ENCODE peak calls at places on chromosomes 5 and 9, in four cellular contexts. One of them, this sample, is unnamed.
A peak's percentile ranks its signal among the peaks of the same experiment; 100 is the strongest.

GRCh38 chr5:172636279-172637050 is 4.6 kb upstream of the NEURL1B start:
- DNase-seq in H1: no peak
- DNase-seq in neuronal stem cell: no peak
- DNase-seq in trophoblast cell: no peak
- DNase-seq in this sample: no peak

GRCh38 chr9:77802512-77803293 is 154.6 kb upstream of the GNA14 start:
- DNase-seq in H1: no peak
- DNase-seq in neuronal stem cell: no peak
- DNase-seq in trophoblast cell: no peak
- DNase-seq in this sample: no peak

GRCh38 chr5:14420136-14420808 is 161.3 kb upstream of the OTULINL start:
- DNase-seq in H1: no peak
- DNase-seq in neuronal stem cell: no peak
- DNase-seq in trophoblast cell: no peak
- DNase-seq in this sample: no peak

GRCh38 chr5:170611446-170612088 is 107.7 kb downstream of the KCNIP1 start:
- DNase-seq in H1: no peak
- DNase-seq in neuronal stem cell: no peak
- DNase-seq in trophoblast cell: no peak
- DNase-seq in this sample: peak; percentile 24

GRCh38 chr5:39475055-39475454 is 50.3 kb upstream of the DAB2 start:
- DNase-seq in H1: no peak
- DNase-seq in neuronal stem cell: no peak
- DNase-seq in trophoblast cell: no peak
- DNase-seq in this sample: no peak

GRCh38 chr9:118059520-118060278 is 355.5 kb downstream of the TLR4 start:
- DNase-seq in H1: no peak
- DNase-seq in neuronal stem cell: peak; percentile 62
- DNase-seq in trophoblast cell: peak; percentile 55
- DNase-seq in this sample: peak; percentile 24

GRCh38 chr5:180798193-180798592 is 4.4 kb downstream of the MGAT1 start:
- DNase-seq in H1: no peak
- DNase-seq in neuronal stem cell: no peak
- DNase-seq in trophoblast cell: no peak
- DNase-seq in this sample: no peak

GRCh38 chr9:136303825-136304416 is at the start of gene CCDC187:
- DNase-seq in H1: no peak
- DNase-seq in neuronal stem cell: no peak
- DNase-seq in trophoblast cell: no peak
- DNase-seq in this sample: no peak

GRCh38 chr5:89729623-89730390 is 679.7 kb downstream of the CETN3 start:
- DNase-seq in H1: no peak
- DNase-seq in neuronal stem cell: no peak
- DNase-seq in trophoblast cell: no peak
- DNase-seq in this sample: peak; percentile 10

GRCh38 chr5:172746725-172747124 is 24.3 kb downstream of the DUSP1 start:
- DNase-seq in H1: no peak
- DNase-seq in neuronal stem cell: no peak
- DNase-seq in trophoblast cell: no peak
- DNase-seq in this sample: peak; percentile 82

GRCh38 chr9:33852216-33852826 is 35.4 kb downstream of the UBE2R2 start:
- DNase-seq in H1: peak; percentile 5
- DNase-seq in neuronal stem cell: peak; percentile 5
- DNase-seq in trophoblast cell: peak; percentile 70
- DNase-seq in this sample: peak; percentile 52

GRCh38 chr5:172523146-172523745 is 68.9 kb upstream of the SH3PXD2B start:
- DNase-seq in H1: no peak
- DNase-seq in neuronal stem cell: no peak
- DNase-seq in trophoblast cell: no peak
- DNase-seq in this sample: no peak

GRCh38 chr5:68730220-68731010 is 363.4 kb upstream of the SLC30A5 start:
- DNase-seq in H1: no peak
- DNase-seq in neuronal stem cell: no peak
- DNase-seq in trophoblast cell: peak; percentile 11
- DNase-seq in this sample: peak; percentile 77

GRCh38 chr9:7536310-7536939 is 263.2 kb downstream of the DMAC1 start:
- DNase-seq in H1: no peak
- DNase-seq in neuronal stem cell: peak; percentile 41
- DNase-seq in trophoblast cell: peak; percentile 68
- DNase-seq in this sample: peak; percentile 56

GRCh38 chr5:121630402-121630801 is 221.3 kb upstream of the FTMT start:
- DNase-seq in H1: no peak
- DNase-seq in neuronal stem cell: no peak
- DNase-seq in trophoblast cell: peak; percentile 42
- DNase-seq in this sample: no peak

GRCh38 chr5:122759310-122759709 is 15.6 kb upstream of the SNX2 start:
- DNase-seq in H1: no peak
- DNase-seq in neuronal stem cell: no peak
- DNase-seq in trophoblast cell: no peak
- DNase-seq in this sample: no peak

GRCh38 chr9:371349-371748 is 156.7 kb downstream of the DOCK8 start:
- DNase-seq in H1: no peak
- DNase-seq in neuronal stem cell: no peak
- DNase-seq in trophoblast cell: no peak
- DNase-seq in this sample: no peak

GRCh38 chr9:118170032-118170955 is 466.1 kb downstream of the TLR4 start:
- DNase-seq in H1: peak; percentile 60
- DNase-seq in neuronal stem cell: peak; percentile 51
- DNase-seq in trophoblast cell: peak; percentile 58
- DNase-seq in this sample: peak; percentile 52

GRCh38 chr9:95003694-95004451 is 277.4 kb downstream of the AOPEP start:
- DNase-seq in H1: no peak
- DNase-seq in neuronal stem cell: no peak
- DNase-seq in trophoblast cell: peak; percentile 33
- DNase-seq in this sample: peak; percentile 60

GRCh38 chr9:4038182-4038723 is 261.6 kb downstream of the GLIS3 start:
- DNase-seq in H1: no peak
- DNase-seq in neuronal stem cell: no peak
- DNase-seq in trophoblast cell: peak; percentile 25
- DNase-seq in this sample: peak; percentile 59

GRCh38 chr5:158456756-158457155 is 597.8 kb upstream of the CLINT1 start:
- DNase-seq in H1: no peak
- DNase-seq in neuronal stem cell: no peak
- DNase-seq in trophoblast cell: peak; percentile 49
- DNase-seq in this sample: peak; percentile 73

GRCh38 chr5:132310141-132310834 is 16.1 kb downstream of the SLC22A4 start:
- DNase-seq in H1: no peak
- DNase-seq in neuronal stem cell: no peak
- DNase-seq in trophoblast cell: no peak
- DNase-seq in this sample: no peak

GRCh38 chr5:98770158-98770910 is 3.1 kb upstream of the RGMB start:
- DNase-seq in H1: no peak
- DNase-seq in neuronal stem cell: no peak
- DNase-seq in trophoblast cell: peak; percentile 53
- DNase-seq in this sample: peak; percentile 85

GRCh38 chr5:102767864-102768263 is 12.8 kb downstream of the PAM start:
- DNase-seq in H1: no peak
- DNase-seq in neuronal stem cell: no peak
- DNase-seq in trophoblast cell: no peak
- DNase-seq in this sample: no peak

GRCh38 chr5:103465891-103466290 is 96.7 kb downstream of the NUDT12 start:
- DNase-seq in H1: no peak
- DNase-seq in neuronal stem cell: no peak
- DNase-seq in trophoblast cell: no peak
- DNase-seq in this sample: no peak

GRCh38 chr5:134580001-134580460 is 52.6 kb downstream of the SAR1B start:
- DNase-seq in H1: no peak
- DNase-seq in neuronal stem cell: no peak
- DNase-seq in trophoblast cell: no peak
- DNase-seq in this sample: no peak

GRCh38 chr5:93348231-93348630 is 232.8 kb downstream of the NR2F1-AS1 start:
- DNase-seq in H1: no peak
- DNase-seq in neuronal stem cell: no peak
- DNase-seq in trophoblast cell: peak; percentile 13
- DNase-seq in this sample: no peak

GRCh38 chr5:158634713-158635112 is 465.0 kb downstream of the EBF1 start:
- DNase-seq in H1: no peak
- DNase-seq in neuronal stem cell: no peak
- DNase-seq in trophoblast cell: no peak
- DNase-seq in this sample: no peak

GRCh38 chr5:78691073-78691960 is 42.7 kb upstream of the LHFPL2 start:
- DNase-seq in H1: no peak
- DNase-seq in neuronal stem cell: no peak
- DNase-seq in trophoblast cell: no peak
- DNase-seq in this sample: no peak

GRCh38 chr5:142664634-142665033 is 21.3 kb downstream of the FGF1 start:
- DNase-seq in H1: no peak
- DNase-seq in neuronal stem cell: no peak
- DNase-seq in trophoblast cell: no peak
- DNase-seq in this sample: no peak

GRCh38 chr9:72871685-72872084 is 81.2 kb downstream of the ALDH1A1 start:
- DNase-seq in H1: no peak
- DNase-seq in neuronal stem cell: no peak
- DNase-seq in trophoblast cell: peak; percentile 19
- DNase-seq in this sample: peak; percentile 18

GRCh38 chr9:80885894-80886293 is 803.5 kb downstream of the TLE1 start:
- DNase-seq in H1: peak; percentile 7
- DNase-seq in neuronal stem cell: no peak
- DNase-seq in trophoblast cell: no peak
- DNase-seq in this sample: no peak

GRCh38 chr9:129835860-129836223 is 584 bp downstream of the USP20 start:
- DNase-seq in H1: no peak
- DNase-seq in neuronal stem cell: no peak
- DNase-seq in trophoblast cell: no peak
- DNase-seq in this sample: peak; percentile 71

GRCh38 chr9:112341741-112342140 is 8.3 kb upstream of the PTBP3 start:
- DNase-seq in H1: no peak
- DNase-seq in neuronal stem cell: no peak
- DNase-seq in trophoblast cell: peak; percentile 79
- DNase-seq in this sample: no peak

DNA sequence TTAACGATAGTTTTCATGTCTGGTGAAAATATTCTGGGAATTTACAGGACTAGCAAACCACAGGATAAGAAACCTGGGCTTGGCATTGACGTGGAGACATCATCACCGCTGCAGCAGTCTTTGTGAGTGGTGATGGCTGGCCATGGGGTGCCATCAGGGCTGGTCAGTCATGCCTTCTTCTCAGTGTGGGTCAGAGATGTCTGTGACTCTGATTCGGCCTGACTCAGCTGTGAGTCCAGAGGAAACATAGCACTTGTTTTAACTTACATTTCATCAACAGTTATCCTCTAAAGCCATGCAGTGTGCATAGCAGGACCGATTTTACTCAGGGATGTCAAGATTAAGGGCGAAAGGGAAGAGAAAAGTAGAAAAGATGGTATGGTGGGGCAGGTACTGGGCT is 33.2 kb upstream of the CYFIP2 start:
- DNase-seq in H1: no peak
- DNase-seq in neuronal stem cell: no peak
- DNase-seq in trophoblast cell: no peak
- DNase-seq in this sample: no peak
- H3K36me3 ChIP-seq in H1: no peaks in the 10 kb centered on the region
- H3K36me3 ChIP-seq in neuronal stem cell: no peaks in the 10 kb centered on the region
- H3K36me3 ChIP-seq in trophoblast cell: no peaks in the 10 kb centered on the region
- H3K36me3 ChIP-seq in this sample: no peaks in the 10 kb centered on the region

DNA sequence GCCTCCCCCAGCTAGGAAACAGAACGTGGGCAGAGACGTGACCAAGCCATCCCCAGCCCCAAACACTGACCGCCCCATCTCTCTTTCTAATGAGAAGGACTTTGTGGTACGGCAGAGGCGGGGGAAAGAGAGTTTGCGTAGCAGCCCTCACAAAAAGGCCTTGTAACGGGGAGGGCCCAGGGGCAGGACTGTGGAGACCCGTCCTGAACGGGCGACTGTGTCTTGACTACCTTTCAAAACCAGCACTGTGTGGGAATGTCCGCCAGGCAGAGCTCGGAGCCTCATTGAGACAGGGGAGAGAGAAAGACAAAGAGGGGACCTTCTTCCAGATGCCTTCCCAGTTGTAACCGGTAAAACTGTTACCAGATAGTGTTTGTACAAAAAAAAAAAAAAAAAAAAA is 29.7 kb downstream of the CD180 start:
- DNase-seq in H1: no peak
- DNase-seq in neuronal stem cell: no peak
- DNase-seq in trophoblast cell: no peak
- DNase-seq in this sample: no peak
- H2BK12ac ChIP-seq in H1: no peak overlapping the region
- H2BK12ac ChIP-seq in neuronal stem cell: no peak overlapping the region
- H2BK12ac ChIP-seq in trophoblast cell: peak overlapping the region; percentile 81
- H2BK12ac ChIP-seq in this sample: peak overlapping the region; percentile 77

GRCh38 chr9:125361837-125362531 is 100.4 kb downstream of the GAPVD1 start:
- DNase-seq in H1: no peak
- DNase-seq in neuronal stem cell: no peak
- DNase-seq in trophoblast cell: peak; percentile 10
- DNase-seq in this sample: peak; percentile 13

GRCh38 chr9:125359011-125359410 is 97.4 kb downstream of the GAPVD1 start:
- DNase-seq in H1: no peak
- DNase-seq in neuronal stem cell: no peak
- DNase-seq in trophoblast cell: no peak
- DNase-seq in this sample: no peak

GRCh38 chr9:125360621-125361020 is 99.0 kb downstream of the GAPVD1 start:
- DNase-seq in H1: no peak
- DNase-seq in neuronal stem cell: no peak
- DNase-seq in trophoblast cell: no peak
- DNase-seq in this sample: no peak

GRCh38 chr9:125355601-125356000 is 94.0 kb downstream of the GAPVD1 start:
- DNase-seq in H1: no peak
- DNase-seq in neuronal stem cell: no peak
- DNase-seq in trophoblast cell: peak; percentile 88
- DNase-seq in this sample: no peak

GRCh38 chr9:125356032-125356431 is 94.4 kb downstream of the GAPVD1 start:
- DNase-seq in H1: no peak
- DNase-seq in neuronal stem cell: no peak
- DNase-seq in trophoblast cell: no peak
- DNase-seq in this sample: no peak
- H3K36me3 ChIP-seq in H1: peaks cover 15% of the 10 kb centered on the region
- H3K36me3 ChIP-seq in neuronal stem cell: peaks cover 24% of the 10 kb centered on the region
- H3K36me3 ChIP-seq in trophoblast cell: peaks cover 46% of the 10 kb centered on the region
- H3K36me3 ChIP-seq in this sample: peaks cover 96% of the 10 kb centered on the region

DNA sequence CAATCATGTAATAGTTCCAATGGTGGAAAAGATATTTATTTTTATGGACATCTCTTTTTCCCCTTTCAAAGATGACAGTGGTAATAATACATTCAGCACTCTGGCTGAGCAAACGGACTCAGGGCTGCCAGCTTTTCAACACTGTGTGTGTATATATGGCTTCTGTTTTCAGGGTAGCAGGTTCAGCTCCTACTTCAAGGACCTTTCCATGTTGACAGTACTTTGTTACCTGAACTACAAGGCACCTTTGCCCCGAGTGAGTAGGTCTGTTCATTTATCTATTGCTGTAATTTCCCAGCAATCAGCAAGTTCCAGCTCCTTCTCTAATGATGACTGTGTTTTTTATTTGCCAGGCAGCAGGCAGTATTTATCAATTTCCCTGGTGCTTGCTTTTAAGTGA is 387.4 kb upstream of the KIF2A start:
- DNase-seq in H1: no peak
- DNase-seq in neuronal stem cell: no peak
- DNase-seq in trophoblast cell: no peak
- DNase-seq in this sample: no peak
- H2BK12ac ChIP-seq in H1: no peak overlapping the region
- H2BK12ac ChIP-seq in neuronal stem cell: no peak overlapping the region
- H2BK12ac ChIP-seq in trophoblast cell: no peak overlapping the region
- H2BK12ac ChIP-seq in this sample: no peak overlapping the region

This sample was measured in mesenchymal stem cell.